ENCODE peak calls at places on chromosomes 7 and 10, in four cellular contexts. Y is SK-N-SH, X is H1, E is GM12878. C is an unnamed sample.

GRCh38 chr7:150371996-150372270 is 3.3 kb downstream of the REPIN1 start:
- DNase-seq in Y (no peak), X (no peak), E (no peak), C (no peak)

GRCh38 chr10:19628767-19629443 is 187.3 kb upstream of the PLXDC2 start:
- DNase-seq in X (no peak), Y (no peak), E (no peak), C (no peak)

GRCh38 chr10:63977329-63977923 is 456.2 kb downstream of the REEP3 start:
- DNase-seq in Y (peak; percentile 61), X (peak; percentile 59), E (no peak), C (peak; percentile 64)

GRCh38 chr7:33616752-33617151 is 288.6 kb upstream of the BMPER start:
- DNase-seq in E (no peak), X (no peak), Y (no peak), C (no peak)

GRCh38 chr10:125101049-125101448 is 59.3 kb downstream of the CTBP2 start:
- DNase-seq in X (no peak), Y (no peak), E (no peak), C (no peak)

GRCh38 chr10:89793649-89794254 is 92.4 kb downstream of the KIF20B start:
- DNase-seq in Y (peak; percentile 53), X (no peak), E (peak; percentile 30), C (peak; percentile 56)

GRCh38 chr10:59310324-59310914 is 51.9 kb downstream of the FAM13C start:
- DNase-seq in Y (no peak), X (no peak), E (no peak), C (no peak)

GRCh38 chr10:113988535-113988934 is 55.1 kb upstream of the ADRB1 start:
- DNase-seq in Y (no peak), X (no peak), E (no peak), C (no peak)

GRCh38 chr10:51758366-51758765 is 59.0 kb upstream of the CSTF2T start:
- DNase-seq in X (no peak), E (no peak), Y (no peak), C (no peak)

GRCh38 chr10:77247076-77247561 is 390.5 kb downstream of the KCNMA1 start:
- DNase-seq in X (no peak), E (no peak), Y (no peak), C (no peak)

GRCh38 chr10:77245953-77246352 is 391.7 kb downstream of the KCNMA1 start:
- DNase-seq in E (no peak), X (no peak), Y (no peak), C (no peak)

GRCh38 chr10:77240959-77241358 is 396.6 kb downstream of the KCNMA1 start:
- DNase-seq in E (no peak), X (no peak), Y (no peak), C (no peak)

GRCh38 chr10:77248104-77248503 is 389.5 kb downstream of the KCNMA1 start:
- DNase-seq in E (no peak), X (no peak), Y (no peak), C (no peak)

GRCh38 chr10:77244746-77245145 is 392.9 kb downstream of the KCNMA1 start:
- DNase-seq in X (no peak), Y (no peak), E (no peak), C (no peak)
- TF ChIP-seq GABPA in X (no peak), Y (no peak), E (no peak), C (no peak)

GRCh38 chr10:96873756-96874467 is 41.8 kb downstream of the LCOR start:
- DNase-seq in X (no peak), E (no peak), Y (no peak), C (no peak)

GRCh38 chr10:96873086-96873485 is 41.0 kb downstream of the LCOR start:
- DNase-seq in Y (no peak), X (no peak), E (no peak), C (no peak)

GRCh38 chr10:96880575-96880974 is 48.5 kb downstream of the LCOR start:
- DNase-seq in X (no peak), Y (no peak), E (no peak), C (no peak)

DNA sequence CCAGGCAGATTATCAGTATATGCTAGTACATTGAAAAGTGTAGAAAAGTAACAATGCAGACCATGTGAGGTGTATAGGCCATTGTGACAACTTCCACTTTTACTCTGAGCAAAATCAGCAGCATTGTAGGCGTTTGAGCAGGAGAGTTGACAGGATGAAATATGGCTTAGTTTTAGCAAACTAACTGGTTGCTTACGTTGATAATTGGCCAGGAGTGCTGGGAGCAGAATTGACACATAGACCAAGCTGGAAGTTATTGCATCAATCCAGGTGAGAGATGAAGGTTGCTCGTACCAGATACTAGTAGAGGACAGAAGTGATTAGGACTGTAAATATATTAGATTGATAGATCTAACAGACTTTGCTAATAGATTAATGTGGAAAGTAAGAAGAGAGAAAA is 46.0 kb downstream of the LCOR start:
- DNase-seq in X (no peak), Y (no peak), E (no peak), C (no peak)
- TF ChIP-seq NRF1 in X (no peak), Y (no peak), E (no peak), C (no peak)

GRCh38 chr10:24917493-24917892 is 34.9 kb downstream of the PRTFDC1 start:
- DNase-seq in E (no peak), X (no peak), Y (no peak), C (no peak)
- H3K9ac ChIP-seq in E (no peak overlapping the region), X (no peak overlapping the region), Y (no peak overlapping the region), C (no peak overlapping the region)

DNA sequence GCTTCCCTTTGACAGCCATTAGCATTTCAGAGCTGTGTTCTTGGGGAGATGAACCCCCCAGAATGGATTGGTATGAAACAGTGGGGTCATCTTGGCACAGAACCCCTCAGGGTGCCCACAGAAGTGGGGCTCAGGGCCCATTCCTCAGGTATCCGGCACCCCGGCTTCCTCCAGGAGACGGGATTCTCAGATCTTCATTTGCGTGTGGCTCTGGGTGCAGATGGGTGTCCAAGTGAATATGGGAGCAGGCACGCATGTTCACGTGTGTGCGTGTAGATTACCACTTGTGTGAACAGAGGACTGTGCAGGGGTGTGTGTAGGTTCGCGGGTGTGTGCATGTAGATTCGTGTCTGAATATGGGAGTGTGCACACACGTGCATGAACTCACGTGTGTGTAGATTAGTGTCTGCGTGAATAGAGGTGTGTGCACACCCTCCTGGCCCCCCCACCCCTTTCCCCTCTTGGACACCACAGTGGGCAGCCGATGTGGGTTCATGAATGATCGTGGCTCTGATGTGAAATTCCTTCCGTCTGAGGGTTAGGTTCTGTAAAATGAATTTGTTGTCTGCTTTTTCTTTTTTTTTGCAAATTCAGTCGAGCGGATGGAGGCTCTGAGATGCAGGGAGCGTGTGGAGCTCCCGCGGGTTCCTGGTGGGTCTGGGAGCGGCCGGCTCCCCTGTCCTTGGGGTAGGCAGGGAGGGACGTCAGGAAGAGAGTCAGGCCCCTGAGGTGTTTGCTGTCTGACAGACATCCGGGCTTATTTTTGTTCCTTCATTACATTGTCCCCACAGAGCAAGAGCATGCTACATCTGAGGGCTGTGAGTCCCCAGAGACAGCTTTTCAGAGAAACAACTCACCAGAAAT is 7.4 kb downstream of the ELFN1 start:
- DNase-seq in X (no peak), Y (peak; percentile 41), E (no peak), C (no peak)
- TF ChIP-seq GABPA in X (no peak), Y (no peak), E (no peak), C (no peak)

DNA sequence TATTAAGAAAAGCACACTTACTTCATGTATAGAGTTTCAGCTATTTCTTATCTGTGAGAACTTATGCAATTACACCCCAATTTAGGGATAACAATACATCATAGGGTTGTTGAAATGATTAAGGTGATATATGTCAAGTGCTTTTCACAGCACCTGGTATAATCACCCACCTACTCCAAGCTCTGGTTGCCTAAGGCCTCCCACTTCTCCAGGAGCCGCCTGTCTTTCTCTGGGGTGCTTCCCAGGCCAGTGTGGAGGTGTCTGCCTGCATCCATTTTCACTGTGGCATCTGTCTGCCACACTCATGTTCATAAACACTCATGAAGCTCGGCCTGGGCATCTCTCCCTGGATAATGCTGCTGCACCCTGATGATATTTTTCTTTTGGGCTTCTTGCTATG is 250.3 kb downstream of the STK31 start:
- DNase-seq in X (no peak), E (no peak), Y (no peak), C (no peak)
- TF ChIP-seq NRF1 in X (no peak), E (no peak), Y (no peak), C (no peak)

DNA sequence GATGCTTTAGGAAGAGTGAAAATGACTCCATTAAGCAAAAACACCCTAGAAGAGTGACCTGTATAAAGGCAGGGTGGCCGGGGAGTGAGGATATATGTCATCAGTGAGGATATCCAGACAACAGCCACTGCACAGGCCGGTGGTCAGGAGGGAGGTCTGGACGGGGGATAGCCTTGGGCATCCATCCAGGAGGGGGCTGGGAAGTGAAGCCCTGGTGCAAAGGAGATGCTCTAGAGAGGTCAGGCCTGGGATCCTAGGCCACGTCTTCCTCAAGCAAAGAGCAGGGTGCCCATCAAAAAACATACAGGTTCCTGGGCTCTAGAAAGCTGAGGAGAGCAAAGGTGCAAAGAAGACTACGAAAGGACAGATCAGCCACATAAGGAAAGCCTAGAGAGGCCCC is 25.6 kb downstream of the FAM171A1 start:
- DNase-seq in Y (peak; percentile 74), X (no peak), E (no peak), C (no peak)
- H3K9ac ChIP-seq in Y (no peak overlapping the region), X (no peak overlapping the region), E (no peak overlapping the region), C (no peak overlapping the region)

GRCh38 chr7:66181329-66181728 is 23.8 kb upstream of the TPST1 start:
- DNase-seq in Y (no peak), X (no peak), E (no peak), C (no peak)
- TF ChIP-seq GABPA in Y (no peak), X (no peak), E (no peak), C (no peak)

GRCh38 chr7:97454636-97455035 is 277.2 kb upstream of the TAC1 start:
- DNase-seq in E (no peak), Y (no peak), X (no peak), C (no peak)
- TF ChIP-seq NRF1 in E (no peak), Y (no peak), X (no peak), C (no peak)

C was measured in K562.